ENCODE peak calls at places on chromosomes 6 and 20, in six cellular contexts. F is choroid plexus epithelial cell; C is naive thymus-derived CD4-positive, alpha-beta T cell; L is sigmoid colon; M is heart right ventricle; J is HFF-Myc. U is an unnamed sample.

GRCh38 chr6:151679941-151680340 is 127.5 kb upstream of the ESR1 start:
- DNase-seq in L (no peak), J (no peak), F (no peak), C (no peak), M (no peak), U (no peak)

GRCh38 chr6:33974471-33974870 is 170.7 kb upstream of the MLN start:
- DNase-seq in L (no peak), C (no peak), J (no peak), M (no peak), F (no peak), U (no peak)

GRCh38 chr6:170454512-170455285 is 98.4 kb downstream of the PSMB1 start:
- DNase-seq in M (no peak), F (no peak), J (no peak), C (no peak), L (no peak), U (no peak)

GRCh38 chr20:48599106-48599747 is 228.6 kb downstream of the PREX1 start:
- DNase-seq in C (no peak), F (no peak), L (peak), J (no peak), M (no peak), U (no peak)

GRCh38 chr6:43749461-43749860 is 20.6 kb upstream of the VEGFA start:
- DNase-seq in L (no peak), M (peak), C (no peak), J (no peak), F (no peak), U (no peak)

GRCh38 chr6:69390125-69390524 is 406.7 kb downstream of the LMBRD1 start:
- DNase-seq in C (no peak), L (no peak), M (no peak), F (no peak), J (no peak), U (no peak)

GRCh38 chr6:106740287-106740686 is 110.9 kb downstream of the QRSL1 start:
- DNase-seq in M (no peak), L (no peak), J (no peak), C (no peak), F (no peak), U (no peak)

GRCh38 chr6:124535746-124536145 is 426.5 kb upstream of the RNF217 start:
- DNase-seq in F (peak), J (no peak), C (no peak), M (no peak), L (no peak), U (no peak)

GRCh38 chr20:34573541-34573940 is 15.0 kb downstream of the MAP1LC3A start:
- DNase-seq in L (peak), F (no peak), C (no peak), M (no peak), J (no peak), U (no peak)

GRCh38 chr20:58524814-58525213 is 9.6 kb upstream of the APCDD1L start:
- DNase-seq in C (no peak), M (no peak), L (peak), F (peak), J (peak), U (no peak)

GRCh38 chr6:125913864-125914351 is 42.7 kb upstream of the HINT3 start:
- DNase-seq in C (no peak), M (no peak), J (peak), L (no peak), F (peak), U (peak)

GRCh38 chr6:11918739-11919605 is 93.1 kb upstream of the HIVEP1 start:
- DNase-seq in L (no peak), F (no peak), C (no peak), J (no peak), M (no peak), U (peak)

GRCh38 chr20:860891-861290 is 27.4 kb downstream of the FAM110A start:
- DNase-seq in J (no peak), F (no peak), C (no peak), L (no peak), M (no peak), U (no peak)

GRCh38 chr6:105179244-105180065 is at the start of gene POPDC3:
- DNase-seq in C (no peak), F (peak), J (no peak), L (no peak), M (peak), U (no peak)

GRCh38 chr6:19731286-19731685 is 105.9 kb upstream of the ID4 start:
- DNase-seq in F (peak), J (peak), C (no peak), M (no peak), L (no peak), U (no peak)

GRCh38 chr20:47304287-47304686 is 52.2 kb downstream of the ZMYND8 start:
- DNase-seq in L (peak), M (no peak), J (peak), F (peak), C (no peak), U (no peak)

GRCh38 chr20:50112512-50113419 is at the start of gene UBE2V1:
- DNase-seq in C (peak), M (peak), F (peak), L (peak), J (peak), U (no peak)

GRCh38 chr6:133682506-133683290 is 206.2 kb upstream of the TCF21 start:
- DNase-seq in C (no peak), J (no peak), F (no peak), M (no peak), L (no peak), U (no peak)

GRCh38 chr6:75204222-75204958 is 1.5 kb downstream of the COL12A1 start:
- DNase-seq in L (peak), M (peak), F (peak), J (peak), C (no peak), U (peak)

GRCh38 chr6:10190042-10190441 is 224.8 kb downstream of the TFAP2A start:
- DNase-seq in L (no peak), C (no peak), J (no peak), F (no peak), M (no peak), U (no peak)

GRCh38 chr6:453152-453551 is 61.6 kb downstream of the IRF4 start:
- DNase-seq in L (peak), M (no peak), C (no peak), F (no peak), J (no peak), U (no peak)

GRCh38 chr20:31704225-31705119 is 18.2 kb downstream of the BCL2L1 start:
- DNase-seq in C (no peak), M (no peak), J (no peak), F (peak), L (peak), U (peak)

GRCh38 chr6:9083108-9083507 is 647.8 kb upstream of the SLC35B3 start:
- DNase-seq in J (no peak), L (no peak), C (no peak), M (no peak), F (no peak), U (no peak)

GRCh38 chr6:140079328-140079727 is 704.9 kb upstream of the CITED2 start:
- DNase-seq in J (no peak), C (no peak), F (peak), L (no peak), M (peak), U (no peak)

GRCh38 chr6:28607990-28608389 is 82.3 kb downstream of the GPX5 start:
- DNase-seq in F (no peak), C (no peak), J (no peak), L (no peak), M (no peak), U (no peak)

GRCh38 chr6:113344969-113345368 is 512.2 kb upstream of the MARCKS start:
- DNase-seq in J (no peak), C (no peak), M (no peak), F (peak), L (no peak), U (no peak)

GRCh38 chr6:159645659-159646058 is 47.4 kb downstream of the SOD2 start:
- DNase-seq in F (peak), C (no peak), J (no peak), L (no peak), M (no peak), U (no peak)

GRCh38 chr6:150751296-150751695 is 114.2 kb upstream of the MTHFD1L start:
- DNase-seq in M (no peak), L (no peak), J (no peak), C (no peak), F (no peak), U (no peak)

GRCh38 chr6:159654483-159655098 is 38.5 kb downstream of the SOD2 start:
- DNase-seq in F (peak), C (peak), L (no peak), J (peak), M (no peak), U (no peak)

GRCh38 chr6:76441850-76442249 is 369.4 kb upstream of the IMPG1 start:
- DNase-seq in C (no peak), F (no peak), J (no peak), L (no peak), M (no peak), U (no peak)

GRCh38 chr20:64212750-64213149 is 42.8 kb upstream of the PCMTD2 start:
- DNase-seq in L (peak), C (no peak), F (peak), M (peak), J (no peak), U (no peak)

GRCh38 chr6:154447929-154448328 is 62.6 kb downstream of the CNKSR3 start:
- DNase-seq in C (no peak), L (no peak), J (no peak), M (no peak), F (peak), U (peak)

GRCh38 chr6:121112358-121112757 is 221.9 kb downstream of the TBC1D32 start:
- DNase-seq in M (no peak), C (no peak), L (no peak), F (no peak), J (no peak), U (no peak)

GRCh38 chr6:116409756-116410155 is 39.0 kb downstream of the DSE start:
- DNase-seq in F (no peak), L (no peak), C (no peak), M (no peak), J (no peak), U (no peak)

GRCh38 chr20:23425129-23425528 is 3.8 kb upstream of the NAPB start:
- DNase-seq in J (no peak), L (no peak), C (no peak), M (no peak), F (no peak), U (no peak)

GRCh38 chr20:41086402-41087324 is 50.7 kb upstream of the PLCG1 start:
- DNase-seq in C (no peak), M (no peak), L (no peak), F (peak), J (no peak), U (no peak)

GRCh38 chr6:30749554-30750378 is 5.4 kb upstream of the IER3 start:
- DNase-seq in F (no peak), J (no peak), C (no peak), M (no peak), L (no peak), U (no peak)

GRCh38 chr6:46511320-46511719 is 20.1 kb upstream of the RCAN2 start:
- DNase-seq in F (no peak), L (no peak), C (no peak), M (peak), J (no peak), U (no peak)

GRCh38 chr6:142414462-142414861 is 112.7 kb downstream of the ADGRG6 start:
- DNase-seq in M (no peak), C (no peak), F (no peak), L (no peak), J (no peak), U (no peak)

GRCh38 chr6:167850792-167851191 is 24.1 kb downstream of the AFDN start:
- DNase-seq in L (no peak), M (no peak), F (no peak), C (no peak), J (no peak), U (no peak)

GRCh38 chr6:167851349-167851952 is 24.7 kb downstream of the AFDN start:
- DNase-seq in M (no peak), C (no peak), F (no peak), L (no peak), J (no peak), U (no peak)

GRCh38 chr6:167847936-167848335 is 21.2 kb downstream of the AFDN start:
- DNase-seq in L (no peak), J (no peak), C (no peak), M (no peak), F (no peak), U (no peak)

GRCh38 chr6:167848783-167849182 is 22.1 kb downstream of the AFDN start:
- DNase-seq in C (no peak), F (no peak), M (no peak), J (no peak), L (no peak), U (no peak)

DNA sequence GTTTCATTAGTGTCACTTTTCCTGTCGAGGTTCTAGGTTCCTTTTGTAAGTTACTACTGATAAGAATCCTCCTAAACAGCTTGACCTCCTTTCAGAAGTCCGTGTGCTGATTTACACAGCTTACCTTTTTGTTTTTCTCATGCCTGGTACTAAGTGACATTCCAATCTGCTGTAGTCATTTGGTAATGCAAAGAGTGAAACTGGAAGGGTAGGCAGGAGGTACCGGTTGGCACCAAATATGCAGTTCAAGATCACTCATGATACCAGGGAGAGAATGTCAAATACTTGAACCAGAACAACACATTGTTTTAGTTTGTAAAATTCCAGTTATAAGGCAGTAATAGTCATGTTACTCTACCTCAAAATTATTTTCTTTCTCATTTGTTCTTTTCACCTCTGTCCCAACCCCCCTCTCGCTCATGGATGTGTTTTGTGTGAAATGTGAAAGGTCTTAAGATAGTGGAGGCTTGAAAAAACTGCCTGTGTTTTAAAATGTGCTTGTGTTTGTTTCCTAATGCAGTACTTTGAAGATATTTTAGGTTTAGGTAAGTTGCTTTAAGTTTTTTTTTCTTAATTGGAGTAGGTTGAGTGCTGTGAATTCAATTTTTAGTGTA is 23.2 kb downstream of the AFDN start:
- DNase-seq in J (no peak), F (peak), L (no peak), C (no peak), M (no peak), U (peak)
- H3K4me3 ChIP-seq in J (no peak), F (no peak), L (no peak), C (no peak), M (no peak), U (peak)

GRCh38 chr20:62737971-62738881 is 29.6 kb downstream of the NTSR1 start:
- DNase-seq in J (no peak), M (no peak), L (no peak), F (no peak), C (no peak), U (no peak)

GRCh38 chr20:62739067-62739466 is 30.4 kb downstream of the NTSR1 start:
- DNase-seq in L (peak), J (no peak), F (no peak), C (no peak), M (no peak), U (no peak)

GRCh38 chr20:62740286-62741141 is 31.9 kb downstream of the NTSR1 start:
- DNase-seq in M (no peak), C (peak), F (peak), J (peak), L (peak), U (peak)

GRCh38 chr20:62741191-62741676 is 32.6 kb downstream of the NTSR1 start:
- DNase-seq in F (peak), J (no peak), M (no peak), C (no peak), L (peak), U (no peak)

GRCh38 chr20:62739581-62740285 is 31.1 kb downstream of the NTSR1 start:
- DNase-seq in F (no peak), C (peak), L (peak), J (peak), M (no peak), U (no peak)
- H3K4me3 ChIP-seq in F (no peak), C (peak), L (no peak), J (peak), M (no peak), U (no peak)

GRCh38 chr6:3749991-3750323 is 1.6 kb downstream of the PXDC1 start:
- DNase-seq in F (peak), M (peak), L (peak), J (no peak), C (no peak), U (peak)

GRCh38 chr6:3752538-3753227 is 1.2 kb upstream of the PXDC1 start:
- DNase-seq in J (no peak), F (no peak), L (peak), M (no peak), C (no peak), U (no peak)

GRCh38 chr6:3750324-3751018 is 1.0 kb downstream of the PXDC1 start:
- DNase-seq in C (no peak), M (peak), F (peak), L (peak), J (no peak), U (no peak)

GRCh38 chr6:3751730-3752537 is 421 bp upstream of the PXDC1 start:
- DNase-seq in L (peak), F (peak), M (peak), J (no peak), C (peak), U (peak)

GRCh38 chr6:3751019-3751729 is at the start of gene PXDC1:
- DNase-seq in J (no peak), F (peak), L (no peak), C (peak), M (no peak), U (no peak)
- H3K4me3 ChIP-seq in J (peak), F (peak), L (peak), C (peak), M (peak), U (peak)

DNA sequence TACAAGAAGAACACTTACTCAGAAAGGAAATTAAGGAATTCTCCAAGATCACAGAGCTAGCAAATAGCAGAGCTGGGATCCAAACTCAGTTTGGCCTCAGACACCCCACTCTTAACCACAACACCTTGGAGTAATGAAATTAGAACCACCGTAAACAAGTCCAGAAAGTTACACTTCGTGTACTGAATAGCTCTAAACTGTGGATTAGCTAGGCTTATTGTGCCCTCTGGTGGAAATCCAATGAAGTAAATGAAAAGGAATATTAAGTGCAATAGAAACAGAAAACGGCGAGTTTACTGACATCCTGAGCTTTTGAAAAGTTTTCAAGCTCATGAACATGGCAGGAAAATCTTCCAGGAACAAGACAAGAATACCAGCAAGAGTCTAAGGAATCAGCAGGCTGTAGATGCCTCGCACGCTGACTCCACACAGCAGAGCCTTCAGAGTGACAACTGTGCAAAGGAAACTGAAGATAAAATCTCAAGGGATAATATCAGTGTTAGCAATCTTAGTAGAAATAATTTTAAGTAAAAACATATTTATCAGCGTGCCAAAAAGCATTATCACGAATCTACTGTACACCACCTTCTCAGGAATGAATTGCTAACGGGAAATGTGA is 34.6 kb downstream of the FBXO5 start:
- DNase-seq in L (no peak), F (peak), M (peak), J (peak), C (peak), U (no peak)
- H3K4me3 ChIP-seq in L (no peak), F (no peak), M (no peak), J (no peak), C (no peak), U (no peak)

DNA sequence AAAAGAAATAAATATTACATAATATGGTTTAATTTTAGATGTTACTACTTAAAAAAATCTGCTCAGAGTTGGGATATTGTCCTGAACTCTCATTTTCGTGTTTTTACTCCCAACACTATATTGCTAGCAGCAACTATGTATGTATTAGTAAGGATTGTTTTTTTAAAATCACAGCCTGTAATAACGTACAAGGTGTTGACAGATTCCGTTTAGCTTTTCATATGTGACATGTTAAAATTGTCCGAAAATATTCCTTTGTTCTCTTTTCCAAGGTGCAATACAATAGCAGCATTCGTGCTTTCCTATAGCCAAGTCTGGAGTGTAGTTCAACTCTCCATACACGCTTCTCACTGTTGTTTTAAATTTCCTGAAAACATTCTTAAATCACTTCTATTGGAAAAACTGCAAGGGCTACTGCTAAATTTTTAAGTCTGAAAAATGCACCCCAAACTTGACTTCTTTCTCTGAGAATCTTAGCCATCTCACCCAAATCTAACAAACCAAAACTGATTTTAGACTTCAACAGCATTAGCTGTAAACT is 58.9 kb upstream of the HFE start:
- DNase-seq in L (no peak), J (no peak), F (no peak), C (no peak), M (no peak), U (no peak)
- H3K4me3 ChIP-seq in L (no peak), J (no peak), F (no peak), C (no peak), M (no peak), U (no peak)

U was measured in retinal pigment epithelial cell.